ENCODE peak calls at places on chromosome 2, in seven cellular contexts. One of them, this sample, is unnamed.

GRCh38 chr2:150403457-150403856 is 84.0 kb downstream of the RND3 start:
- DNase-seq in K562: no peak
- DNase-seq in CD8-positive, alpha-beta T cell: no peak
- DNase-seq in heart left ventricle: no peak
- DNase-seq in GM23338: no peak
- DNase-seq in heart right ventricle: no peak
- DNase-seq in fibroblast of lung: no peak
- DNase-seq in this sample: no peak

GRCh38 chr2:73987109-73987947 is 2.6 kb downstream of the TET3 start:
- DNase-seq in K562: no peak
- DNase-seq in heart right ventricle: peak; percentile 55
- DNase-seq in fibroblast of lung: peak; percentile 58
- DNase-seq in GM23338: peak; percentile 32
- DNase-seq in CD8-positive, alpha-beta T cell: peak; percentile 70
- DNase-seq in heart left ventricle: peak; percentile 76
- DNase-seq in this sample: peak; percentile 37

GRCh38 chr2:120863661-120864320 is 128.1 kb downstream of the GLI2 start:
- DNase-seq in CD8-positive, alpha-beta T cell: no peak
- DNase-seq in GM23338: no peak
- DNase-seq in K562: peak; percentile 86
- DNase-seq in fibroblast of lung: peak; percentile 93
- DNase-seq in heart right ventricle: no peak
- DNase-seq in heart left ventricle: peak; percentile 62
- DNase-seq in this sample: no peak

GRCh38 chr2:179939282-179939681 is 67.8 kb downstream of the CWC22 start:
- DNase-seq in fibroblast of lung: no peak
- DNase-seq in CD8-positive, alpha-beta T cell: no peak
- DNase-seq in heart left ventricle: no peak
- DNase-seq in K562: no peak
- DNase-seq in heart right ventricle: no peak
- DNase-seq in GM23338: no peak
- DNase-seq in this sample: no peak

GRCh38 chr2:219245899-219246230 is 586 bp downstream of the STK16 start:
- DNase-seq in heart right ventricle: no peak
- DNase-seq in fibroblast of lung: no peak
- DNase-seq in heart left ventricle: no peak
- DNase-seq in K562: no peak
- DNase-seq in CD8-positive, alpha-beta T cell: no peak
- DNase-seq in GM23338: peak; percentile 11
- DNase-seq in this sample: no peak

GRCh38 chr2:228180126-228181097 is 1.1 kb downstream of the SPHKAP start:
- DNase-seq in heart right ventricle: peak; percentile 39
- DNase-seq in CD8-positive, alpha-beta T cell: no peak
- DNase-seq in heart left ventricle: peak; percentile 62
- DNase-seq in fibroblast of lung: no peak
- DNase-seq in GM23338: peak; percentile 73
- DNase-seq in K562: no peak
- DNase-seq in this sample: no peak

GRCh38 chr2:43212931-43213330 is 13.5 kb downstream of the ZFP36L2 start:
- DNase-seq in CD8-positive, alpha-beta T cell: no peak
- DNase-seq in heart left ventricle: no peak
- DNase-seq in GM23338: no peak
- DNase-seq in heart right ventricle: peak; percentile 8
- DNase-seq in K562: no peak
- DNase-seq in fibroblast of lung: no peak
- DNase-seq in this sample: peak; percentile 19

GRCh38 chr2:4175343-4175742 is 472.0 kb downstream of the DCDC2C start:
- DNase-seq in GM23338: peak; percentile 3
- DNase-seq in heart left ventricle: no peak
- DNase-seq in K562: no peak
- DNase-seq in fibroblast of lung: no peak
- DNase-seq in CD8-positive, alpha-beta T cell: no peak
- DNase-seq in heart right ventricle: no peak
- DNase-seq in this sample: no peak

GRCh38 chr2:238060096-238060541 is 682 bp upstream of the SCLY start:
- DNase-seq in heart left ventricle: no peak
- DNase-seq in CD8-positive, alpha-beta T cell: no peak
- DNase-seq in fibroblast of lung: no peak
- DNase-seq in K562: no peak
- DNase-seq in heart right ventricle: no peak
- DNase-seq in GM23338: peak; percentile 32
- DNase-seq in this sample: no peak

GRCh38 chr2:173037245-173038106 is 38.2 kb upstream of the MAP3K20 start:
- DNase-seq in heart left ventricle: no peak
- DNase-seq in K562: no peak
- DNase-seq in heart right ventricle: no peak
- DNase-seq in CD8-positive, alpha-beta T cell: no peak
- DNase-seq in fibroblast of lung: peak; percentile 17
- DNase-seq in GM23338: no peak
- DNase-seq in this sample: no peak

GRCh38 chr2:237165405-237166276 is 80.0 kb downstream of the COPS8 start:
- DNase-seq in fibroblast of lung: peak; percentile 40
- DNase-seq in GM23338: peak; percentile 75
- DNase-seq in K562: no peak
- DNase-seq in CD8-positive, alpha-beta T cell: no peak
- DNase-seq in heart left ventricle: no peak
- DNase-seq in heart right ventricle: no peak
- DNase-seq in this sample: peak; percentile 9

GRCh38 chr2:20584045-20584636 is 66.8 kb downstream of the HS1BP3 start:
- DNase-seq in CD8-positive, alpha-beta T cell: no peak
- DNase-seq in heart left ventricle: peak; percentile 57
- DNase-seq in K562: no peak
- DNase-seq in GM23338: no peak
- DNase-seq in heart right ventricle: peak; percentile 16
- DNase-seq in fibroblast of lung: no peak
- DNase-seq in this sample: peak; percentile 93

GRCh38 chr2:156982615-156983014 is 274.9 kb upstream of the GALNT5 start:
- DNase-seq in GM23338: no peak
- DNase-seq in heart left ventricle: no peak
- DNase-seq in heart right ventricle: no peak
- DNase-seq in CD8-positive, alpha-beta T cell: no peak
- DNase-seq in fibroblast of lung: no peak
- DNase-seq in K562: no peak
- DNase-seq in this sample: no peak

GRCh38 chr2:6993230-6993640 is 76.0 kb downstream of the RNF144A start:
- DNase-seq in heart right ventricle: peak; percentile 80
- DNase-seq in heart left ventricle: peak; percentile 80
- DNase-seq in K562: no peak
- DNase-seq in fibroblast of lung: no peak
- DNase-seq in GM23338: no peak
- DNase-seq in CD8-positive, alpha-beta T cell: no peak
- DNase-seq in this sample: peak; percentile 20

GRCh38 chr2:195575021-195575420 is 82.0 kb upstream of the SLC39A10 start:
- DNase-seq in CD8-positive, alpha-beta T cell: no peak
- DNase-seq in GM23338: no peak
- DNase-seq in fibroblast of lung: no peak
- DNase-seq in K562: no peak
- DNase-seq in heart left ventricle: no peak
- DNase-seq in heart right ventricle: no peak
- DNase-seq in this sample: no peak

GRCh38 chr2:200863655-200864205 is 728 bp downstream of the CLK1 start:
- DNase-seq in CD8-positive, alpha-beta T cell: peak; percentile 59
- DNase-seq in heart left ventricle: no peak
- DNase-seq in heart right ventricle: no peak
- DNase-seq in fibroblast of lung: peak; percentile 9
- DNase-seq in GM23338: no peak
- DNase-seq in K562: no peak
- DNase-seq in this sample: peak; percentile 37

GRCh38 chr2:209629622-209630021 is 142.0 kb upstream of the UNC80 start:
- DNase-seq in heart right ventricle: no peak
- DNase-seq in CD8-positive, alpha-beta T cell: no peak
- DNase-seq in GM23338: peak; percentile 41
- DNase-seq in heart left ventricle: no peak
- DNase-seq in K562: no peak
- DNase-seq in fibroblast of lung: peak; percentile 87
- DNase-seq in this sample: peak; percentile 4

GRCh38 chr2:59184281-59185020 is 943.3 kb upstream of the FANCL start:
- DNase-seq in fibroblast of lung: no peak
- DNase-seq in CD8-positive, alpha-beta T cell: no peak
- DNase-seq in heart left ventricle: no peak
- DNase-seq in GM23338: no peak
- DNase-seq in heart right ventricle: no peak
- DNase-seq in K562: no peak
- DNase-seq in this sample: no peak

GRCh38 chr2:71995067-71995665 is 152.5 kb downstream of the CYP26B1 start:
- DNase-seq in CD8-positive, alpha-beta T cell: no peak
- DNase-seq in GM23338: peak; percentile 55
- DNase-seq in fibroblast of lung: peak; percentile 10
- DNase-seq in heart right ventricle: no peak
- DNase-seq in heart left ventricle: no peak
- DNase-seq in K562: no peak
- DNase-seq in this sample: no peak

GRCh38 chr2:9484533-9484932 is 10.2 kb downstream of the IAH1 start:
- DNase-seq in GM23338: no peak
- DNase-seq in CD8-positive, alpha-beta T cell: no peak
- DNase-seq in K562: no peak
- DNase-seq in heart right ventricle: no peak
- DNase-seq in fibroblast of lung: peak; percentile 70
- DNase-seq in heart left ventricle: no peak
- DNase-seq in this sample: no peak

GRCh38 chr2:239326831-239327535 is 73.8 kb downstream of the HDAC4 start:
- DNase-seq in heart left ventricle: no peak
- DNase-seq in heart right ventricle: no peak
- DNase-seq in CD8-positive, alpha-beta T cell: peak; percentile 74
- DNase-seq in K562: no peak
- DNase-seq in GM23338: no peak
- DNase-seq in fibroblast of lung: peak; percentile 55
- DNase-seq in this sample: no peak

DNA sequence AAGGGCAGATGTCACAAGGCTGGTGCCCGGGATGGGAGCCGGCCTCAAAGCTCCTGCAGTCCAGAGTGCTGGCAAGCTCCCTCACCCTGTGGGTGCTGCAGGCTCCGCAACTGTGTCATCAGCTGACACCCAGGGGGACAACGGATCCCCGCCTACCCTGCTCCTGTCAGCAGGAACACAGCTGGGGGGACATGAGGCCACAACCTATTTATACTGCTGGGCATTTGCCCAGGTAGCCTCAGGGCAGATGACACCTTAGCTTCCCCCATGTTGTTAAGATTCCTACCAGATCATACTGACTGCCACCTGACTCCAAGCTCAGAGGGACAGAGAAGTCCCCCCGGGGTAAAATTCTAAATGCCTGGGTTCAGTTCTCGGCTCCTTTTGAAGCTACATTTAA is 1.2 kb downstream of the ANKRD23 start:
- DNase-seq in fibroblast of lung: no peak
- DNase-seq in GM23338: no peak
- DNase-seq in CD8-positive, alpha-beta T cell: no peak
- DNase-seq in heart right ventricle: peak; percentile 57
- DNase-seq in heart left ventricle: peak; percentile 66
- DNase-seq in K562: no peak
- DNase-seq in this sample: no peak
- H3K4me1 ChIP-seq in fibroblast of lung: no peaks in the 10 kb centered on the region
- H3K4me1 ChIP-seq in GM23338: peaks cover 6% of the 10 kb centered on the region
- H3K4me1 ChIP-seq in CD8-positive, alpha-beta T cell: peaks cover 26% of the 10 kb centered on the region
- H3K4me1 ChIP-seq in heart right ventricle: peaks cover 32% of the 10 kb centered on the region
- H3K4me1 ChIP-seq in heart left ventricle: peaks cover 13% of the 10 kb centered on the region
- H3K4me1 ChIP-seq in K562: peaks cover 5% of the 10 kb centered on the region
- H3K4me1 ChIP-seq in this sample: no peaks in the 10 kb centered on the region

GRCh38 chr2:17584689-17585088 is 44.2 kb downstream of the VSNL1 start:
- DNase-seq in K562: no peak
- DNase-seq in heart left ventricle: no peak
- DNase-seq in fibroblast of lung: no peak
- DNase-seq in CD8-positive, alpha-beta T cell: no peak
- DNase-seq in GM23338: no peak
- DNase-seq in heart right ventricle: no peak
- DNase-seq in this sample: no peak

GRCh38 chr2:17580319-17580715 is 39.8 kb downstream of the VSNL1 start:
- DNase-seq in fibroblast of lung: no peak
- DNase-seq in heart left ventricle: no peak
- DNase-seq in GM23338: no peak
- DNase-seq in K562: no peak
- DNase-seq in heart right ventricle: no peak
- DNase-seq in CD8-positive, alpha-beta T cell: no peak
- DNase-seq in this sample: no peak

GRCh38 chr2:17583646-17584045 is 43.1 kb downstream of the VSNL1 start:
- DNase-seq in GM23338: no peak
- DNase-seq in CD8-positive, alpha-beta T cell: no peak
- DNase-seq in fibroblast of lung: peak; percentile 16
- DNase-seq in K562: no peak
- DNase-seq in heart left ventricle: no peak
- DNase-seq in heart right ventricle: no peak
- DNase-seq in this sample: no peak

GRCh38 chr2:17579605-17580318 is 39.3 kb downstream of the VSNL1 start:
- DNase-seq in CD8-positive, alpha-beta T cell: no peak
- DNase-seq in fibroblast of lung: no peak
- DNase-seq in K562: no peak
- DNase-seq in GM23338: peak; percentile 84
- DNase-seq in heart left ventricle: no peak
- DNase-seq in heart right ventricle: no peak
- DNase-seq in this sample: no peak

DNA sequence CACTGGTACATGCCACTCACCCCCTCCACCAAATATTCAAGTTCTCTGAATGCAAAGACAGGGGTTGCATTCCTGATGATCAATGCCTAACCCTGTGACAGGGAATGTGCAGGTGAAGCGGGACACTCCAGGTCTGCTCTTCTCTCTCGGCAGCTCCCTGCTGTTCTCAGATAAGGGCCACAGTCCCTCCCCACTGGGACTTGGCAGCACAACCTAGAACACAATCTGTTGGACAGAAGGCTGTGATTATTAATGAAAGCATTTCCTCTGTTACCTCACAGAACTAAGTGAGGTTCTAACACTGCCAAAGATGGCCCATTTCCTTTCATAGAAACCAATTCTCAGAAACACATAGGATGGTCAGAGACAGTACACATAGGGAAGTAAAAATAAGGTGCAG is 42.7 kb downstream of the VSNL1 start:
- DNase-seq in fibroblast of lung: peak; percentile 79
- DNase-seq in GM23338: no peak
- DNase-seq in K562: no peak
- DNase-seq in heart left ventricle: no peak
- DNase-seq in CD8-positive, alpha-beta T cell: no peak
- DNase-seq in heart right ventricle: no peak
- DNase-seq in this sample: no peak
- H3K27ac ChIP-seq in fibroblast of lung: no peak overlapping the region
- H3K27ac ChIP-seq in GM23338: no peak overlapping the region
- H3K27ac ChIP-seq in K562: no peak overlapping the region
- H3K27ac ChIP-seq in heart left ventricle: no peak overlapping the region
- H3K27ac ChIP-seq in CD8-positive, alpha-beta T cell: no peak overlapping the region
- H3K27ac ChIP-seq in heart right ventricle: peak overlapping the region; percentile 10
- H3K27ac ChIP-seq in this sample: no peak overlapping the region

DNA sequence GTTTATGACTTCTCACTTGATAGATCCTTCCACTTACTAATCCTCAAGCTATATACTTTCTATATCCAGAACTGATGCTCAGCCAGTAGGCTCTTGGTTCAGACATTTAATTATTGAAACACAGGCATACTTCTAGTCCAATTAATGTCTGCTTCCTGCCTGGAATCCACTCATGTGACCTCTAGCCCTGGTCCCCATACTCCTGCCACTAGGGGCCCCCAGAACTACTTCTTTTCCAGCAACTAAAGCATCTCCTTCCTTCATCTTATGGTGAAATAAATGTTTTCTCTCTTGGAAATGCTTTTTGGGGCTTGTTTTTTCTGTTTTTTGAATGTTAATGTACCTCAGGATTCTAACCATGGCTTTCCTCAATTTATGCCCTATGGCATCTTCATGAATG is 527.6 kb downstream of the SATB2 start:
- DNase-seq in heart right ventricle: no peak
- DNase-seq in CD8-positive, alpha-beta T cell: no peak
- DNase-seq in K562: no peak
- DNase-seq in GM23338: peak; percentile 61
- DNase-seq in heart left ventricle: no peak
- DNase-seq in fibroblast of lung: no peak
- DNase-seq in this sample: no peak
- TF ChIP-seq CTCF in heart right ventricle: no peak
- TF ChIP-seq CTCF in CD8-positive, alpha-beta T cell: no peak
- TF ChIP-seq CTCF in K562: no peak
- TF ChIP-seq CTCF in GM23338: peak; percentile 71
- TF ChIP-seq CTCF in heart left ventricle: no peak
- TF ChIP-seq CTCF in fibroblast of lung: peak; percentile 18
- TF ChIP-seq CTCF in this sample: no peak

GRCh38 chr2:42061839-42062238 is 14.0 kb downstream of the PKDCC start:
- DNase-seq in fibroblast of lung: no peak
- DNase-seq in GM23338: no peak
- DNase-seq in heart right ventricle: no peak
- DNase-seq in K562: no peak
- DNase-seq in heart left ventricle: no peak
- DNase-seq in CD8-positive, alpha-beta T cell: no peak
- DNase-seq in this sample: no peak
- H3K4me1 ChIP-seq in fibroblast of lung: peaks cover 15% of the 10 kb centered on the region
- H3K4me1 ChIP-seq in GM23338: no peaks in the 10 kb centered on the region
- H3K4me1 ChIP-seq in heart right ventricle: peaks cover 49% of the 10 kb centered on the region
- H3K4me1 ChIP-seq in K562: no peaks in the 10 kb centered on the region
- H3K4me1 ChIP-seq in heart left ventricle: peaks cover 36% of the 10 kb centered on the region
- H3K4me1 ChIP-seq in CD8-positive, alpha-beta T cell: no peaks in the 10 kb centered on the region
- H3K4me1 ChIP-seq in this sample: no peaks in the 10 kb centered on the region